ENCODE peak calls at places on chromosome 1, in six cellular contexts. D, C, E, L, B and I are unnamed samples.

GRCh38 chr1:60903591-60903990 is 178.8 kb upstream of the NFIA start:
- DNase-seq in D (no peak), C (peak), E (no peak), L (no peak), B (no peak), I (peak)

GRCh38 chr1:47547753-47548152 is 109.9 kb downstream of the FOXD2 start:
- DNase-seq in D (no peak), C (no peak), E (no peak), L (no peak), B (no peak), I (no peak)

GRCh38 chr1:207963429-207964194 is 52.7 kb upstream of the CD34 start:
- DNase-seq in D (no peak), C (peak), E (peak), L (peak), B (peak), I (peak)

GRCh38 chr1:8144318-8144717 is 118.2 kb upstream of the ERRFI1 start:
- DNase-seq in D (no peak), C (no peak), E (no peak), L (no peak), B (no peak), I (no peak)

GRCh38 chr1:157429841-157430240 is 122.5 kb downstream of the FCRL5 start:
- DNase-seq in D (no peak), C (no peak), E (no peak), L (no peak), B (no peak), I (no peak)

GRCh38 chr1:206690516-206690915 is 5.8 kb downstream of the MAPKAPK2 start:
- DNase-seq in D (no peak), C (no peak), E (no peak), L (no peak), B (no peak), I (peak)

GRCh38 chr1:211493865-211494653 is 2.1 kb upstream of the RD3 start:
- DNase-seq in D (no peak), C (no peak), E (no peak), L (no peak), B (no peak), I (no peak)

GRCh38 chr1:88145752-88146151 is 538.3 kb upstream of the PKN2 start:
- DNase-seq in D (no peak), C (no peak), E (no peak), L (no peak), B (no peak), I (no peak)

GRCh38 chr1:210335001-210335400 is 6.3 kb downstream of the HHAT start:
- DNase-seq in D (no peak), C (no peak), E (no peak), L (no peak), B (no peak), I (no peak)

GRCh38 chr1:95084317-95085176 is 11.8 kb upstream of the ALG14 start:
- DNase-seq in D (no peak), C (no peak), E (peak), L (no peak), B (no peak), I (peak)

GRCh38 chr1:92934395-92935378 is 26.6 kb downstream of the DIPK1A start:
- DNase-seq in D (peak), C (peak), E (no peak), L (peak), B (no peak), I (peak)

GRCh38 chr1:91643431-91643830 is 142.8 kb downstream of the CDC7 start:
- DNase-seq in D (no peak), C (no peak), E (no peak), L (no peak), B (no peak), I (no peak)

GRCh38 chr1:47175227-47175934 is 14.5 kb downstream of the PDZK1IP1 start:
- DNase-seq in D (no peak), C (no peak), E (peak), L (peak), B (peak), I (peak)

GRCh38 chr1:71950579-71950978 is 331.8 kb downstream of the NEGR1 start:
- DNase-seq in D (no peak), C (no peak), E (peak), L (no peak), B (no peak), I (no peak)